ENCODE peak calls at places on chromosomes 11 and 22, in five cellular contexts. P is cardiac fibroblast; T is hippocampal formation; E is AG09309; Z is CD4-positive, alpha-beta T cell. J is an unnamed sample.

GRCh38 chr11:126581871-126582270 is 226.4 kb downstream of the ST3GAL4 start:
- DNase-seq in P (no peak), T (no peak), E (no peak), Z (no peak), J (no peak)

GRCh38 chr11:129249351-129249750 is 57.2 kb upstream of the ARHGAP32 start:
- DNase-seq in T (no peak), Z (no peak), P (peak), E (peak), J (peak)

GRCh38 chr11:10309163-10310093 is 4.6 kb downstream of the ADM start:
- DNase-seq in P (peak), T (no peak), E (peak), Z (no peak), J (no peak)

GRCh38 chr22:18987765-18988164 is 51.7 kb upstream of the PRODH start:
- DNase-seq in T (no peak), P (no peak), E (no peak), Z (no peak), J (no peak)

GRCh38 chr11:74449369-74449931 is 17.9 kb downstream of the KCNE3 start:
- DNase-seq in T (peak), P (peak), E (peak), Z (peak), J (peak)

GRCh38 chr11:74311352-74311926 is at the start of gene P4HA3:
- DNase-seq in T (no peak), P (peak), Z (peak), E (no peak), J (no peak)

GRCh38 chr11:128391809-128392208 is 195.5 kb downstream of the ETS1 start:
- DNase-seq in E (no peak), P (peak), Z (no peak), T (no peak), J (no peak)

GRCh38 chr11:69301491-69302401 is 7.8 kb downstream of the MYEOV start:
- DNase-seq in P (no peak), E (no peak), T (no peak), Z (no peak), J (no peak)

GRCh38 chr11:43969543-43969942 is 27.1 kb downstream of the C11orf96 start:
- DNase-seq in P (peak), E (no peak), T (no peak), Z (no peak), J (no peak)

GRCh38 chr11:2724114-2724513 is 24.3 kb upstream of the KCNQ1OT1 start:
- DNase-seq in T (no peak), Z (no peak), P (no peak), E (no peak), J (no peak)

GRCh38 chr11:45178890-45179663 is 32.6 kb downstream of the PRDM11 start:
- DNase-seq in E (peak), Z (no peak), T (no peak), P (peak), J (no peak)

GRCh38 chr22:49710746-49711145 is 116.9 kb downstream of the BRD1 start:
- DNase-seq in P (no peak), E (no peak), Z (no peak), T (no peak), J (no peak)

GRCh38 chr11:46635557-46636139 is 18.3 kb downstream of the ATG13 start:
- DNase-seq in P (no peak), T (no peak), E (no peak), Z (no peak), J (no peak)

GRCh38 chr11:76077575-76078150 is 128.6 kb downstream of the WNT11 start:
- DNase-seq in Z (no peak), T (no peak), E (no peak), P (peak), J (no peak)

GRCh38 chr11:24731554-24731953 is 234.7 kb downstream of the LUZP2 start:
- DNase-seq in P (no peak), E (no peak), Z (no peak), T (no peak), J (no peak)

GRCh38 chr11:107563702-107564101 is 1.8 kb downstream of the ALKBH8 start:
- DNase-seq in E (no peak), T (peak), P (peak), Z (peak), J (peak)

GRCh38 chr11:33829430-33830141 is 55.3 kb upstream of the FBXO3 start:
- DNase-seq in E (peak), Z (peak), T (peak), P (peak), J (peak)